ENCODE peak calls at places on chromosomes 7 and 10, in four cellular contexts. One of them, this sample, is unnamed. For H3K9me3, the result is how much of the 10 kb centered on the place peaks cover.

GRCh38 chr7:157413881-157414701 is 77.3 kb downstream of the DNAJB6 start:
- DNase-seq in HepG2: no peak
- DNase-seq in GM12878: no peak
- DNase-seq in K562: no peak
- DNase-seq in this sample: no peak

GRCh38 chr7:132430863-132431822 is 145.1 kb downstream of the PLXNA4 start:
- DNase-seq in HepG2: no peak
- DNase-seq in GM12878: no peak
- DNase-seq in K562: peak
- DNase-seq in this sample: peak

GRCh38 chr7:110790992-110791391 is 299.9 kb upstream of the LRRN3 start:
- DNase-seq in HepG2: no peak
- DNase-seq in GM12878: no peak
- DNase-seq in K562: no peak
- DNase-seq in this sample: no peak

GRCh38 chr10:107653832-107654287 is 489.4 kb upstream of the SORCS1 start:
- DNase-seq in HepG2: no peak
- DNase-seq in GM12878: peak
- DNase-seq in K562: no peak
- DNase-seq in this sample: no peak

GRCh38 chr10:60044221-60044620 is 137.9 kb upstream of the CCDC6 start:
- DNase-seq in HepG2: no peak
- DNase-seq in GM12878: no peak
- DNase-seq in K562: no peak
- DNase-seq in this sample: no peak

GRCh38 chr7:116353614-116354013 is 143.3 kb downstream of the TES start:
- DNase-seq in HepG2: no peak
- DNase-seq in GM12878: no peak
- DNase-seq in K562: no peak
- DNase-seq in this sample: no peak

GRCh38 chr10:61592581-61592980 is 70.1 kb upstream of the CABCOCO1 start:
- DNase-seq in HepG2: peak
- DNase-seq in GM12878: no peak
- DNase-seq in K562: peak
- DNase-seq in this sample: peak

GRCh38 chr10:109343293-109343692 is 580.0 kb downstream of the XPNPEP1 start:
- DNase-seq in HepG2: no peak
- DNase-seq in GM12878: no peak
- DNase-seq in K562: no peak
- DNase-seq in this sample: no peak

GRCh38 chr10:85946713-85947326 is 419.8 kb downstream of the GRID1 start:
- DNase-seq in HepG2: no peak
- DNase-seq in GM12878: peak
- DNase-seq in K562: peak
- DNase-seq in this sample: no peak

GRCh38 chr10:121080324-121080807 is 229.2 kb downstream of the WDR11 start:
- DNase-seq in HepG2: no peak
- DNase-seq in GM12878: no peak
- DNase-seq in K562: no peak
- DNase-seq in this sample: no peak

GRCh38 chr10:100825946-100826660 is 80.7 kb downstream of the PAX2 start:
- DNase-seq in HepG2: no peak
- DNase-seq in GM12878: no peak
- DNase-seq in K562: no peak
- DNase-seq in this sample: no peak

GRCh38 chr7:27784399-27785053 is 44.6 kb downstream of the TAX1BP1 start:
- DNase-seq in HepG2: peak
- DNase-seq in GM12878: no peak
- DNase-seq in K562: peak
- DNase-seq in this sample: peak

GRCh38 chr10:46245381-46245900 is 41.4 kb upstream of the ANTXRL start:
- DNase-seq in HepG2: no peak
- DNase-seq in GM12878: no peak
- DNase-seq in K562: no peak
- DNase-seq in this sample: no peak

GRCh38 chr10:74071151-74071550 is 73.2 kb downstream of the VCL start:
- DNase-seq in HepG2: no peak
- DNase-seq in GM12878: no peak
- DNase-seq in K562: no peak
- DNase-seq in this sample: peak

GRCh38 chr10:77163670-77164348 is 473.8 kb downstream of the KCNMA1 start:
- DNase-seq in HepG2: peak
- DNase-seq in GM12878: no peak
- DNase-seq in K562: no peak
- DNase-seq in this sample: peak

GRCh38 chr10:97037365-97038361 is 148.1 kb downstream of the SLIT1 start:
- DNase-seq in HepG2: peak
- DNase-seq in GM12878: peak
- DNase-seq in K562: peak
- DNase-seq in this sample: peak

GRCh38 chr7:77184990-77185389 is 14.6 kb downstream of the FGL2 start:
- DNase-seq in HepG2: no peak
- DNase-seq in GM12878: no peak
- DNase-seq in K562: no peak
- DNase-seq in this sample: no peak

GRCh38 chr10:102452672-102453340 is 1.5 kb upstream of the C10orf95 start:
- DNase-seq in HepG2: no peak
- DNase-seq in GM12878: no peak
- DNase-seq in K562: peak
- DNase-seq in this sample: no peak

GRCh38 chr10:71757450-71757918 is 15.8 kb downstream of the VSIR start:
- DNase-seq in HepG2: no peak
- DNase-seq in GM12878: no peak
- DNase-seq in K562: no peak
- DNase-seq in this sample: no peak

GRCh38 chr7:26694713-26695112 is 169.7 kb downstream of the SKAP2 start:
- DNase-seq in HepG2: no peak
- DNase-seq in GM12878: no peak
- DNase-seq in K562: no peak
- DNase-seq in this sample: no peak

GRCh38 chr10:29030855-29031254 is 258.0 kb upstream of the LYZL1 start:
- DNase-seq in HepG2: no peak
- DNase-seq in GM12878: no peak
- DNase-seq in K562: no peak
- DNase-seq in this sample: no peak

GRCh38 chr7:128108641-128109423 is 77.6 kb upstream of the LRRC4 start:
- DNase-seq in HepG2: no peak
- DNase-seq in GM12878: peak
- DNase-seq in K562: no peak
- DNase-seq in this sample: no peak

GRCh38 chr7:85030893-85031292 is 156.0 kb downstream of the SEMA3D start:
- DNase-seq in HepG2: peak
- DNase-seq in GM12878: no peak
- DNase-seq in K562: peak
- DNase-seq in this sample: peak

GRCh38 chr10:70333268-70333667 is 49.2 kb downstream of the LRRC20 start:
- DNase-seq in HepG2: no peak
- DNase-seq in GM12878: no peak
- DNase-seq in K562: no peak
- DNase-seq in this sample: no peak

GRCh38 chr10:70330671-70331070 is 46.9 kb upstream of the NPFFR1 start:
- DNase-seq in HepG2: no peak
- DNase-seq in GM12878: no peak
- DNase-seq in K562: no peak
- DNase-seq in this sample: no peak

GRCh38 chr10:70331160-70331485 is 47.3 kb upstream of the NPFFR1 start:
- DNase-seq in HepG2: no peak
- DNase-seq in GM12878: no peak
- DNase-seq in K562: no peak
- DNase-seq in this sample: no peak

GRCh38 chr10:70328987-70329386 is 45.2 kb upstream of the NPFFR1 start:
- DNase-seq in HepG2: no peak
- DNase-seq in GM12878: no peak
- DNase-seq in K562: no peak
- DNase-seq in this sample: no peak

DNA sequence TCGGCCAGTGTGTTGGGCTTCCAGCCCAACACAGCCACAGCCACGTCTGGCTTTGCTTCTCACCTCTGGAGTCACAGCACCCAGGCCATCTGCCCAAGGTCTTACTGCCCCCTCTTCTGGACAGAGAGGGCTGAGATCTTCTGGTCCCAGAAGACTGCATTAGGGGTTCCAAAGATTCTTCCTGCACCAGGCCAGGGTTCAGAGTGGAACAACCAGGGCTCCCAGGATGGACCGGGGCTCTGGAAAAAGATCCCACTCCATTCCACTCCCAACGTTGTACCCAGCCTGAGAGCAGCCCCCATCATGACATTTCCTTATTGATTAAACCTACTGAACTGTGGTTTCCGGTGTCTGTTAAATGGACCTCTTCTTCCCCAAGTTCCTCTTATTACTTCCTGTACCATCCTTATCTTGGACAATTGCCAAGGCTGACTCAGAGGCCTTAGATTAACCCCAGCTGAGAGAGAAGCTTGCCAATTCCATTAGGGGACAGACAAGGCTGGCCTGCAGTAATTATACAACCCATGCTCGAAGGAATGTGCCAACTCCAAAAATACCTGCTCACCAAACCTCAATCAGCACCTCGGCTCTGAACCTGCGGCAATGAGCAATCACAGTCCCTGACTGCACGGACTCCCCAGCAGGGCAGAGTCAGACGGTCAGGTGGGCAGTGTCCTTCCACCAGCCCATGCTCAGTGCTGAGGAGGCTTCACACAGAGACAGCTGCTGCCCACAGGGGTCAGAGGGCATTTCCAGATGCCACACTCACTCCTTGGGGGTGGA is 47.9 kb upstream of the NPFFR1 start:
- DNase-seq in HepG2: peak
- DNase-seq in GM12878: peak
- DNase-seq in K562: peak
- DNase-seq in this sample: peak
- TF ChIP-seq MYC in HepG2: peak
- TF ChIP-seq MYC in GM12878: no peak
- TF ChIP-seq MYC in K562: peak
- TF ChIP-seq MYC in this sample: no peak

GRCh38 chr7:150420987-150421674 is 29.3 kb upstream of the GIMAP8 start:
- DNase-seq in HepG2: peak
- DNase-seq in GM12878: no peak
- DNase-seq in K562: peak
- DNase-seq in this sample: peak
- H2AFZ ChIP-seq in HepG2: no peak
- H2AFZ ChIP-seq in GM12878: peak
- H2AFZ ChIP-seq in K562: peak
- H2AFZ ChIP-seq in this sample: peak

DNA sequence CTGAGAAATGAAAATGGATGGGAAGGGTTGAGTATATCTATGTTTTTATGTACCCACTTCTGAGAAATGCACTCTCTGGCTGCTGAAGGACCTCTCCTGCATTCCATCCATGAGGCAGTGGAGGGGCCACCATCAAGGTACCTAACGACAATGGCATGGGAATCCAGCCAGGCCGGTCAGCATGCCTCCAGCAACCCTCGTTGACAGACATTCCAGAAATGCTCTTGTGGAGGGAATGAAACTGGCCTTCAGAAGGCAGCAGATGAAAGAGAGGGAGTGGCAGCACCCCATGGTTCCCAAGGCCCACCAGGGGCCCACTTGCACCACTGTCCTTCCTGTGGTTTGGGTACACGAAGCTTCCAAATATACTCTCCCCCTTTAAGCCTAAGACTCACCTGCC is 269.0 kb downstream of the ARHGAP12 start:
- DNase-seq in HepG2: no peak
- DNase-seq in GM12878: no peak
- DNase-seq in K562: no peak
- DNase-seq in this sample: no peak
- H3K9me3 ChIP-seq in HepG2: under half
- H3K9me3 ChIP-seq in GM12878: under half
- H3K9me3 ChIP-seq in K562: under half
- H3K9me3 ChIP-seq in this sample: under half

DNA sequence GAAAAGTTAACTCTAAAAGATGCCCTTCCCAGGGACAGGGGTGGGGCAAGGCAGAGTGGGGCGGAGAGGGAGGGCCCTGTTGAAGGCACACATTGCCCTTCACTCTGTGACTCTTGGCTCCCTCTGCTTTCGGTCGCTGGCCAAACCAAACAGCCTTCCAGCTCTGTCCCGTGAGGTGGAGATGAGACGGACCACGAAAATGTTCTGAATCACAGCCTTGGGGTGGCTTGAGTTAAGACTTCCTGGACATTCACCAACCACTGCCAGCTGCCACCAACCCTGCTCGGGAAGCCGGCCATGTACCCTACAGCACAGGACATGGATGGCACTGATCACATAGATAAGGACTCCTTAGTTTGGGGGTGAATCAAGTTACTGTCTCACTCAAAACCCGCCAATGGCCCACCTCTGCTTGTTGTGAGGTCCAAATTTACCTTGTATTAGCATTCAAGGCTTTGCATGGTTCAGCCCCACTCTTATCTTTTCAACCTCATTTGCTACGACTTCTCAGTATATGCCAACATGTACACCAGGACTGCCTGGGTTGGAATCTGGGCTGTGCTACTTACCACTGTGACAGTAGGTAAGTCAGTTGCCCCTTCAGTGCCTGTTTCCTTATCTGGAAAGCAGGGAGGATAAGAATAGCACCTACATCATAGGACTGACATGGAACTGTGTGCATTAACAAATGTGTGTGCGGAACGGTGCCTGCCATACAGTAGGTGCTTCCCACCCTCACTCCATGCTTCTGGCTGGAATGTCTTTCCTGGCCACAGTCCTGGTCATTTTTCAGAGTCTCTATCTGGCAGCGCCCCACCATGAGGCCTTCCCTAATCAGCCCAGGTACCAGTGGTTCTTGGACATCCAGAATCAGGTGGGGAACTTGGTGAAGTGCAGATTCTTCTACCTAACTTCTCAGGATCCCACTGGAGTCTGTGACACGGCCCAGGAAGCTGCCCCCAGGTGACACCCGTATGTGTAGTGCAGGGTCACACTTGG is 28.0 kb downstream of the ITPRIP start:
- DNase-seq in HepG2: no peak
- DNase-seq in GM12878: no peak
- DNase-seq in K562: no peak
- DNase-seq in this sample: peak
- TF ChIP-seq MYC in HepG2: no peak
- TF ChIP-seq MYC in GM12878: no peak
- TF ChIP-seq MYC in K562: no peak
- TF ChIP-seq MYC in this sample: no peak